ENCODE peak calls at places on chromosomes 16 and 17, in six cellular contexts. C, L, Q, M, V and Y are unnamed samples.

GRCh38 chr17:28228109-28228840 is 90.7 kb upstream of the TMEM97 start:
- DNase-seq in V (no peak), M (no peak), C (peak; percentile 80), L (peak; percentile 28), Q (peak; percentile 63), Y (no peak)

GRCh38 chr17:19318611-19319010 is 43.9 kb downstream of the B9D1 start:
- DNase-seq in C (no peak), M (no peak), Q (no peak), V (no peak), L (no peak), Y (no peak)

GRCh38 chr16:29232811-29233704 is 173.5 kb downstream of the NPIPB11 start:
- DNase-seq in Q (peak; percentile 39), L (no peak), V (no peak), C (no peak), M (no peak), Y (no peak)

GRCh38 chr16:84460406-84461028 is 43.9 kb downstream of the MEAK7 start:
- DNase-seq in L (no peak), C (peak; percentile 27), M (no peak), V (no peak), Q (no peak), Y (no peak)

GRCh38 chr17:61809816-61810392 is 53.4 kb downstream of the BRIP1 start:
- DNase-seq in C (no peak), L (peak; percentile 61), V (no peak), M (no peak), Q (no peak), Y (peak; percentile 70)

GRCh38 chr17:57407287-57408063 is 151.2 kb downstream of the MSI2 start:
- DNase-seq in Q (no peak), M (no peak), L (peak; percentile 50), C (no peak), V (no peak), Y (no peak)

GRCh38 chr17:82230627-82231311 is 1.9 kb downstream of the SLC16A3 start:
- DNase-seq in M (peak; percentile 74), V (peak; percentile 71), C (peak; percentile 86), Q (no peak), L (peak; percentile 85), Y (peak; percentile 81)

GRCh38 chr16:35734728-35735402 is 2275.5 kb downstream of the TP53TG3F start:
- DNase-seq in V (no peak), L (no peak), C (no peak), M (no peak), Q (no peak), Y (no peak)

GRCh38 chr17:49000943-49001342 is 3.8 kb downstream of the IGF2BP1 start:
- DNase-seq in V (no peak), M (no peak), Q (no peak), L (no peak), C (no peak), Y (peak; percentile 81)

GRCh38 chr17:75587718-75588545 is at the start of gene MYO15B:
- DNase-seq in L (peak; percentile 56), C (peak; percentile 85), M (peak; percentile 59), V (no peak), Q (peak; percentile 87), Y (no peak)

GRCh38 chr17:19244796-19245195 is 7.6 kb downstream of the EPN2 start:
- DNase-seq in C (no peak), V (no peak), M (no peak), L (no peak), Q (no peak), Y (no peak)

GRCh38 chr17:7314719-7315569 is at the start of gene GPS2:
- DNase-seq in M (peak; percentile 78), C (peak; percentile 95), L (peak; percentile 80), Q (peak; percentile 96), V (peak; percentile 86), Y (peak; percentile 71)

GRCh38 chr16:57743458-57743857 is 7.9 kb downstream of the KATNB1 start:
- DNase-seq in Q (no peak), L (no peak), M (no peak), C (peak; percentile 14), V (no peak), Y (no peak)

GRCh38 chr17:78172284-78173024 is 4.1 kb downstream of the SYNGR2 start:
- DNase-seq in M (no peak), V (no peak), Q (peak; percentile 61), C (no peak), L (peak; percentile 54), Y (peak; percentile 49)

GRCh38 chr16:25872369-25873070 is 180.8 kb downstream of the HS3ST4 start:
- DNase-seq in V (no peak), C (no peak), M (no peak), L (no peak), Q (no peak), Y (no peak)

GRCh38 chr17:7136266-7136877 is 21.8 kb upstream of the ASGR2 start:
- DNase-seq in M (peak; percentile 79), C (no peak), L (peak; percentile 69), Q (peak; percentile 84), V (peak; percentile 43), Y (peak; percentile 69)

GRCh38 chr17:41140360-41141132 is at the start of gene KRTAP4-6:
- DNase-seq in V (peak; percentile 73), Q (no peak), M (no peak), L (peak; percentile 9), C (no peak), Y (peak; percentile 86)

GRCh38 chr17:81867123-81867951 is 3.8 kb downstream of the ARHGDIA start:
- DNase-seq in L (peak; percentile 75), C (peak; percentile 84), M (no peak), V (no peak), Q (peak; percentile 64), Y (peak; percentile 52)

GRCh38 chr17:49924116-49924515 is 44.9 kb upstream of the DLX4 start:
- DNase-seq in M (no peak), Q (no peak), L (no peak), V (no peak), C (no peak), Y (no peak)

GRCh38 chr16:70395345-70395901 is 43.5 kb downstream of the ST3GAL2 start:
- DNase-seq in M (peak; percentile 48), C (peak; percentile 90), V (peak; percentile 57), L (peak; percentile 41), Q (peak; percentile 95), Y (peak; percentile 22)

GRCh38 chr17:17749921-17750320 is 68.7 kb downstream of the RAI1 start:
- DNase-seq in L (peak; percentile 63), M (peak; percentile 76), Q (peak; percentile 81), V (peak; percentile 55), C (peak; percentile 98), Y (peak; percentile 43)

GRCh38 chr17:78774956-78775571 is 7.0 kb downstream of the CYTH1 start:
- DNase-seq in M (no peak), V (no peak), Q (no peak), L (no peak), C (no peak), Y (no peak)

GRCh38 chr17:20111538-20111937 is 102.4 kb downstream of the SPECC1 start:
- DNase-seq in M (no peak), L (no peak), Q (no peak), C (no peak), V (no peak), Y (no peak)

GRCh38 chr17:5123343-5124124 is 7.7 kb downstream of the USP6 start:
- DNase-seq in V (no peak), Q (no peak), L (no peak), C (peak; percentile 41), M (no peak), Y (no peak)

GRCh38 chr17:11948791-11949190 is 48.5 kb downstream of the ZNF18 start:
- DNase-seq in Q (no peak), M (no peak), V (no peak), L (no peak), C (no peak), Y (peak; percentile 86)

GRCh38 chr16:54602666-54603065 is 316.1 kb upstream of the IRX3 start:
- DNase-seq in L (no peak), Q (no peak), C (no peak), M (no peak), V (no peak), Y (no peak)

GRCh38 chr17:18246880-18247612 is 11.5 kb downstream of the FLII start:
- DNase-seq in L (peak; percentile 33), C (peak; percentile 99), V (peak; percentile 82), Q (peak; percentile 98), M (no peak), Y (peak; percentile 8)

GRCh38 chr17:74345433-74346241 is 16.0 kb downstream of the BTBD17 start:
- DNase-seq in L (no peak), V (no peak), Q (no peak), C (no peak), M (no peak), Y (no peak)

GRCh38 chr17:17108681-17109049 is 66.4 kb downstream of the MPRIP start:
- DNase-seq in C (no peak), V (no peak), L (no peak), M (no peak), Q (no peak), Y (no peak)

GRCh38 chr16:88634994-88635670 is 3.2 kb upstream of the IL17C start:
- DNase-seq in M (no peak), L (peak; percentile 58), C (no peak), Q (no peak), V (peak; percentile 81), Y (peak; percentile 22)

GRCh38 chr16:9761870-9762269 is 420.4 kb downstream of the GRIN2A start:
- DNase-seq in C (no peak), V (no peak), Q (no peak), M (no peak), L (no peak), Y (no peak)

GRCh38 chr17:81543339-81543675 is 8.8 kb downstream of the FAAP100 start:
- DNase-seq in L (no peak), C (no peak), Q (no peak), V (no peak), M (no peak), Y (no peak)

GRCh38 chr16:85049864-85050263 is 22.3 kb downstream of the KIAA0513 start:
- DNase-seq in Q (no peak), M (no peak), L (no peak), V (no peak), C (no peak), Y (no peak)

GRCh38 chr17:732788-733720 is 658 bp downstream of the TLCD3A start:
- DNase-seq in V (no peak), Q (peak; percentile 69), C (no peak), M (no peak), L (peak; percentile 56), Y (peak; percentile 37)
- H2BK120ac ChIP-seq in V (peak overlapping the region; percentile 26), Q (no peak overlapping the region), C (no peak overlapping the region), M (no peak overlapping the region), L (peak overlapping the region; percentile 62), Y (no peak overlapping the region)

GRCh38 chr17:43717913-43718312 is 40.7 kb downstream of the SOST start:
- DNase-seq in Q (no peak), V (no peak), C (no peak), M (no peak), L (no peak), Y (no peak)
- H2AFZ ChIP-seq in Q (no peak overlapping the region), V (no peak overlapping the region), C (no peak overlapping the region), M (no peak overlapping the region), L (no peak overlapping the region), Y (no peak overlapping the region)

DNA sequence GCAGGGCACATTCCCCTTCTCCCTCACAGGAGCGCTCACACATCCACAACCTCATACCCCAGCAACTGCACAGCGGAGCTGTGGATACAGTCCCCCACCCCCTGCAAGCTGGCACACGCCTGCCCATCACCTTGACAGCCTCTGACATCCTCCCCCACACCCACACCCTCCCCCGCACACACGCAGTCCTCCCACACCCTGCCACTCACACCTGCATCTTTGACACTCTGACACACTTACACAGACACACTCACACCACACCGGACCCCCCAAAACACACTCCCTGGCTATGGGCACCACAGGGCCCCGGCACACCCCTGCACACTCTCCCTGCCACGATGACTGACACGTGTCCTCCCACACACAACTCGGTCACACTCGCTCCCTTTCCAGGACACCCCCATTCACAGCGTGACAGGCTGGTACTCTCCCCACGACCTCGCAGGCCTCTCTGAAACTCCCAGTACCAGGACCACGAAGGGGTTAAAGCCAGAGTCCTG is 531 bp upstream of the PPP1R1B start:
- DNase-seq in M (no peak), V (no peak), Q (no peak), L (no peak), C (no peak), Y (no peak)
- H2BK120ac ChIP-seq in M (no peak overlapping the region), V (no peak overlapping the region), Q (no peak overlapping the region), L (no peak overlapping the region), C (no peak overlapping the region), Y (no peak overlapping the region)

GRCh38 chr17:1197781-1198490 is 18.2 kb upstream of the ABR start:
- DNase-seq in C (no peak), M (no peak), V (no peak), Q (no peak), L (peak; percentile 66), Y (no peak)
- H2AFZ ChIP-seq in C (no peak overlapping the region), M (peak overlapping the region; percentile 94), V (no peak overlapping the region), Q (no peak overlapping the region), L (no peak overlapping the region), Y (peak overlapping the region; percentile 28)